ENCODE peak calls at places on chromosomes 5 and 9, in nine cellular contexts. J is brain microvascular endothelial cell; G is IMR-90; I is stomach; R is dorsolateral prefrontal cortex; Z is H9; D is endodermal cell; H is HCT116; V is CD8-positive, alpha-beta T cell. E is an unnamed sample.

GRCh38 chr5:112551437-112552018 is 132.5 kb upstream of the EPB41L4A start:
- DNase-seq in J (peak; percentile 75), G (peak; percentile 72), I (no peak), R (no peak), Z (no peak), D (peak; percentile 65), H (peak; percentile 59), V (no peak), E (peak; percentile 42)

GRCh38 chr5:96434201-96434645 is 1.2 kb upstream of the PCSK1 start:
- DNase-seq in J (peak; percentile 73), G (peak; percentile 74), I (peak; percentile 63), R (no peak), Z (peak; percentile 88), D (peak; percentile 96), H (peak; percentile 7), V (no peak), E (peak; percentile 66)

GRCh38 chr5:34571380-34572041 is 84.6 kb upstream of the RAI14 start:
- DNase-seq in J (peak; percentile 66), G (peak; percentile 87), I (no peak), R (no peak), Z (no peak), D (no peak), H (no peak), V (no peak), E (no peak)

GRCh38 chr5:75844301-75844700 is 127.1 kb upstream of the POC5 start:
- DNase-seq in J (no peak), G (no peak), I (no peak), R (no peak), Z (no peak), D (no peak), H (no peak), V (no peak), E (no peak)

GRCh38 chr5:33343661-33344327 is 97.0 kb upstream of the TARS1 start:
- DNase-seq in J (peak; percentile 53), G (peak; percentile 88), I (no peak), R (no peak), Z (no peak), D (no peak), H (peak; percentile 4), V (no peak), E (no peak)

GRCh38 chr5:1824903-1825841 is 24.0 kb downstream of the NDUFS6 start:
- DNase-seq in J (no peak), G (no peak), I (no peak), R (no peak), Z (no peak), D (no peak), H (no peak), V (no peak), E (no peak)

GRCh38 chr9:27638716-27639115 is 65.4 kb upstream of the C9orf72 start:
- DNase-seq in J (no peak), G (no peak), I (no peak), R (no peak), Z (no peak), D (no peak), H (no peak), V (no peak), E (no peak)

GRCh38 chr5:24208540-24209141 is 436.1 kb downstream of the CDH10 start:
- DNase-seq in J (no peak), G (no peak), I (no peak), R (no peak), Z (peak; percentile 22), D (peak; percentile 62), H (no peak), V (no peak), E (peak; percentile 4)

GRCh38 chr5:40962207-40962955 is 53.1 kb downstream of the C7 start:
- DNase-seq in J (no peak), G (no peak), I (no peak), R (no peak), Z (no peak), D (no peak), H (no peak), V (no peak), E (no peak)

GRCh38 chr5:143016777-143017374 is 246.7 kb downstream of the ARHGAP26 start:
- DNase-seq in J (peak; percentile 62), G (peak; percentile 75), I (no peak), R (no peak), Z (no peak), D (peak; percentile 58), H (no peak), V (no peak), E (peak; percentile 55)

GRCh38 chr5:56088967-56089829 is 94.4 kb upstream of the IL6ST start:
- DNase-seq in J (peak; percentile 56), G (peak; percentile 80), I (no peak), R (no peak), Z (no peak), D (peak; percentile 67), H (no peak), V (no peak), E (no peak)

GRCh38 chr5:160692272-160692671 is 159.7 kb downstream of the ATP10B start:
- DNase-seq in J (no peak), G (no peak), I (no peak), R (no peak), Z (no peak), D (no peak), H (no peak), V (no peak), E (no peak)

GRCh38 chr5:95624368-95624767 is 4.5 kb downstream of the GPR150 start:
- DNase-seq in J (no peak), G (no peak), I (no peak), R (no peak), Z (no peak), D (no peak), H (no peak), V (no peak), E (no peak)

GRCh38 chr5:67303356-67303755 is 106.8 kb upstream of the CD180 start:
- DNase-seq in J (peak; percentile 36), G (peak; percentile 40), I (no peak), R (no peak), Z (no peak), D (no peak), H (no peak), V (no peak), E (no peak)

GRCh38 chr5:135339189-135339588 is 59.8 kb downstream of the MACROH2A1 start:
- DNase-seq in J (no peak), G (no peak), I (no peak), R (no peak), Z (no peak), D (no peak), H (no peak), V (no peak), E (no peak)

GRCh38 chr5:25641140-25641539 is 996.4 kb upstream of the CDH10 start:
- DNase-seq in J (no peak), G (no peak), I (no peak), R (no peak), Z (no peak), D (no peak), H (no peak), V (no peak), E (no peak)

GRCh38 chr9:133707065-133707760 is 30.9 kb downstream of the SARDH start:
- DNase-seq in J (peak; percentile 81), G (peak; percentile 75), I (no peak), R (peak; percentile 42), Z (no peak), D (peak; percentile 43), H (no peak), V (no peak), E (peak; percentile 47)

GRCh38 chr9:98281281-98281680 is 25.8 kb upstream of the TBC1D2 start:
- DNase-seq in J (no peak), G (no peak), I (no peak), R (no peak), Z (no peak), D (no peak), H (no peak), V (no peak), E (no peak)
- H3K27me3 ChIP-seq in J (peaks cover 11% of the 10 kb centered on the region), G (peaks cover 30% of the 10 kb centered on the region), I (peaks cover 39% of the 10 kb centered on the region), R (no peaks in the 10 kb centered on the region), Z (no peaks in the 10 kb centered on the region), D (no peaks in the 10 kb centered on the region), H (peaks cover 2% of the 10 kb centered on the region), V (no peaks in the 10 kb centered on the region), E (no peaks in the 10 kb centered on the region)

DNA sequence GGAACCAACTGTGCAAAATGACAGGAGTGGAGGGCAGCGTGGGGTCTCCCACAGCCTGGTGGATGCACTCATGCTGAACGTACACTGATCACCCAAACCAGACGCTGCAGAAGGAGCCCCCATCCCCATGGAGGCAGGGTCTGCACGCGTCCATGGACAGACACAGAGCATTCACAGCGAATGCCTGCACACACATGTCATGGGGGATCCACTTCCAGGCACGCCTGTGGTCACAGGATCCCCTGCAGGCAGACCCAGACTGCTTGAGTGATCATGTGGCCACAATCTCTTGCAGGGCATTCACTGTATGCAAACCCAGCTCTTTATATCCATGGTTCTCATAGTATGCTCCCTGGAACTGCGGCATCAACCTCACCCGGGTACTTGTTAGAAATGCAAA is 5.4 kb downstream of the SNCB start:
- DNase-seq in J (no peak), G (no peak), I (no peak), R (no peak), Z (no peak), D (no peak), H (no peak), V (no peak), E (no peak)
- H3K27me3 ChIP-seq in J (peaks cover 28% of the 10 kb centered on the region), G (peaks cover 66% of the 10 kb centered on the region), I (peaks cover 99% of the 10 kb centered on the region), R (peaks cover 16% of the 10 kb centered on the region), Z (peaks cover under 1% of the 10 kb centered on the region), D (peaks cover 78% of the 10 kb centered on the region), H (no peaks in the 10 kb centered on the region), V (peaks cover 25% of the 10 kb centered on the region), E (peaks cover 35% of the 10 kb centered on the region)

DNA sequence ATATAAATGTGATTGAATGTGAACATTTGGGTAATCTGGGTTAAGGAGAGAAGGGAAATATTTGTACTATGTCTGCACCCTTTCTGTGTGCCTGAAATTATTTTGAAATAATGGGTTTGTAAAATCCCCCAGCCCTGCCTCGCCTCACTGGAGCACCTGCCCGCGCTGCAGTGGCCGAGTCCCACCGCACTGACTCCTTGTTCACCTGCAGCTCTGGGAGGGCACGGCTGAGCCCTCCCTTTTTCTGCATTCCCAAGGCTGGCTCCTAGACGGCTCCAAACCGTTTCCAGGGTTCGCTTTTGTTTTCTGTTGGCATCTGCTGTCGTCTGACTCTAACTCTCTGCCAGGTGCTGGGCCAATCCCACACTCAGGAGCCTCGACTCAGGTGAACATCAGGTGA is 17.6 kb upstream of the PPP1R26 start:
- DNase-seq in J (no peak), G (no peak), I (no peak), R (no peak), Z (no peak), D (no peak), H (no peak), V (no peak), E (peak; percentile 51)
- H3K27me3 ChIP-seq in J (peaks cover 2% of the 10 kb centered on the region), G (peaks cover 5% of the 10 kb centered on the region), I (peaks cover 11% of the 10 kb centered on the region), R (no peaks in the 10 kb centered on the region), Z (no peaks in the 10 kb centered on the region), D (no peaks in the 10 kb centered on the region), H (no peaks in the 10 kb centered on the region), V (no peaks in the 10 kb centered on the region), E (no peaks in the 10 kb centered on the region)

DNA sequence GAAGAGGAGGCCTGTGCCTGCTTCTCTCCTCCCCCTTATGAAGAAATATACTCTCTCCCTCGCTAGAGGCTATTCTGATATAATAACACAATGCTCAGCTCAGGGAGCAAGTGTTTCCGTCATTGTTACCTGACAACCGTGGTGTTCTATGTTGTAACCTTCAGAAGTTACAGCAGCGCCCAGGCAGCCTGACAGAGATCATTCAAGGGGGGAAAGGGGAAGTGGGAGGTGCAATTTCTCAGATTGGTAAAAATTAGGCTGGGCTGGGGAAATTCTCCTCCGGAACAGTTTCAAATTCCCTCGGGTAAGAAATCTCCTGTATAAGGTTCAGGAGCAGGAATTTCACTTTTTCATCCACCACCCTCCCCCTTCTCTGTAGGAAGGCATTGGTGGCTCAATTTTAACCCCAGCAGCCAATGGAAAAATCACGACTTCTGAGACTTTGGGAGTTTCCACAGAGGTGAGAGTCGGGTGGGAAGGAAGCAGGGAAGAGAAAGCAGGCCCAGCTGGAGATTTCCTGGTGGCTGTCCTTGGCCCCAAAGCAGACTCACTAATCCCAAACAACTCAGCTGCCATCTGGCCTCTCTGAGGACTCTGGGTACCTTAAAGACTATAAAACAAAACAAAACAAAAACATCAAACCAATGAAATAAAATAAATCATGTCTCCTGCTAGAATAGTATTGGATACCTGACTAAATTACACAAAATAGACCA is 1.3 kb downstream of the TMEM174 start:
- DNase-seq in J (no peak), G (no peak), I (no peak), R (no peak), Z (no peak), D (no peak), H (no peak), V (no peak), E (no peak)
- H3K27me3 ChIP-seq in J (no peaks in the 10 kb centered on the region), G (peaks cover 19% of the 10 kb centered on the region), I (peaks cover 37% of the 10 kb centered on the region), R (peaks cover 3% of the 10 kb centered on the region), Z (no peaks in the 10 kb centered on the region), D (no peaks in the 10 kb centered on the region), H (no peaks in the 10 kb centered on the region), V (peaks cover 11% of the 10 kb centered on the region), E (no peaks in the 10 kb centered on the region)